ENCODE peak calls at places on chromosomes 2 and 18, in eight cellular contexts. U is endothelial cell of umbilical vein, L is tibial nerve, E is right lobe of liver, I is uterus, O is sigmoid colon, N is HCT116, S is vagina. Z is an unnamed sample.
A peak's percentile ranks its signal among the peaks of the same experiment; 100 is the strongest.

GRCh38 chr18:51028201-51028805 is 1.7 kb upstream of the SMAD4 start:
- DNase-seq in U (no peak), L (no peak), E (no peak), I (no peak), O (no peak), N (peak; percentile 16), S (no peak), Z (no peak)

GRCh38 chr2:27638023-27638637 is 9.3 kb downstream of the GPN1 start:
- DNase-seq in U (no peak), L (no peak), E (no peak), I (no peak), O (no peak), N (no peak), S (no peak), Z (no peak)

GRCh38 chr2:197258580-197258979 is 52.0 kb downstream of the ANKRD44 start:
- DNase-seq in U (no peak), L (no peak), E (no peak), I (no peak), O (no peak), N (no peak), S (no peak), Z (no peak)

GRCh38 chr2:86225581-86225980 is 26.3 kb downstream of the MRPL35 start:
- DNase-seq in U (peak; percentile 76), L (no peak), E (no peak), I (peak; percentile 55), O (peak; percentile 92), N (no peak), S (no peak), Z (no peak)

GRCh38 chr2:127577208-127577475 is 41.7 kb downstream of the MYO7B start:
- DNase-seq in U (no peak), L (no peak), E (no peak), I (no peak), O (no peak), N (no peak), S (no peak), Z (no peak)

GRCh38 chr2:170073288-170073687 is 104.7 kb upstream of the MYO3B start:
- DNase-seq in U (peak; percentile 96), L (peak; percentile 65), E (peak; percentile 48), I (peak; percentile 20), O (peak; percentile 71), N (no peak), S (no peak), Z (no peak)

GRCh38 chr18:32096936-32097335 is 5.3 kb downstream of the RNF138 start:
- DNase-seq in U (no peak), L (no peak), E (no peak), I (no peak), O (no peak), N (no peak), S (no peak), Z (no peak)

GRCh38 chr2:136436921-136437320 is 319.0 kb upstream of the CXCR4 start:
- DNase-seq in U (no peak), L (no peak), E (no peak), I (no peak), O (no peak), N (no peak), S (no peak), Z (no peak)

GRCh38 chr2:60070166-60070565 is 483.3 kb downstream of the BCL11A start:
- DNase-seq in U (no peak), L (no peak), E (no peak), I (no peak), O (no peak), N (no peak), S (peak; percentile 44), Z (no peak)
- TF ChIP-seq POLR2A in U (no peak), L (no peak), E (no peak), I (no peak), O (no peak), N (no peak), S (no peak), Z (no peak)

DNA sequence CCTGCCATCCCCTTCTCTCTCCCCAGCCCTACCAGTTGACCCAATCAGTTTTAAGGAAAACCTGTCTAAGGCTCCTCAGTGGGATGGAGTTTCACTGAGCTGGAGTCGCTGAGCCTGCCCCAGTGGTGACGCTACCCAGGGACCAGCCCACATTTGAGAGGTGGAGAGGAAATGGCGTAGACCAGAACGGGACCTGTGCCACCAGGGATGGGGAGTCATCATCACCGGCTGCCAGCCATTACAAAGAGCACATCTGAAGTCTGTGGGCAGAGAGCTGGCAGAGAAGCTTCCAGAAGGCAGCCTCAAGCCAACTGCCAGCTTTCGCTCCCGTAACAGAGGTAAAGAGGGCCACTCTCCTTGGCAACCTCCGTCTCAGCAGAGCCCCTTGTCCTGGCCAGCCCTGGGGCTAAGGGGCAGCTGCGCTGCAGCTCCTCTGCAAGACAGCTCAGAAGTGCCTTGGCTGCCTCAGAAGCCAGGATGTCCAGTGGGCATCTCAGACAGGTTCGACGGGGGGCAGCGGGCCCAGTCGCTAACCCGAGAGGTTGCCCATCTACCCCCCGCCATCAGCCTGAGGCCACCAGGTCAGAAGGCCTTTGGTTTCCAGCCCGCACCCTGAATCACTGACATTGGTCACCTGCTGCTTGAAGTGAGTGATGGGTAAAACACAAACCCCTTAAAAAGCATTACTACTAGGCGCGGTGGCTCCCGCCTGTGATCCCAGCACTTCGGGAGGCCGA is 15.4 kb downstream of the SDC1 start:
- DNase-seq in U (no peak), L (no peak), E (peak; percentile 92), I (no peak), O (no peak), N (no peak), S (no peak), Z (no peak)
- TF ChIP-seq POLR2A in U (no peak), L (no peak), E (peak; percentile 90), I (no peak), O (no peak), N (no peak), S (no peak), Z (no peak)

DNA sequence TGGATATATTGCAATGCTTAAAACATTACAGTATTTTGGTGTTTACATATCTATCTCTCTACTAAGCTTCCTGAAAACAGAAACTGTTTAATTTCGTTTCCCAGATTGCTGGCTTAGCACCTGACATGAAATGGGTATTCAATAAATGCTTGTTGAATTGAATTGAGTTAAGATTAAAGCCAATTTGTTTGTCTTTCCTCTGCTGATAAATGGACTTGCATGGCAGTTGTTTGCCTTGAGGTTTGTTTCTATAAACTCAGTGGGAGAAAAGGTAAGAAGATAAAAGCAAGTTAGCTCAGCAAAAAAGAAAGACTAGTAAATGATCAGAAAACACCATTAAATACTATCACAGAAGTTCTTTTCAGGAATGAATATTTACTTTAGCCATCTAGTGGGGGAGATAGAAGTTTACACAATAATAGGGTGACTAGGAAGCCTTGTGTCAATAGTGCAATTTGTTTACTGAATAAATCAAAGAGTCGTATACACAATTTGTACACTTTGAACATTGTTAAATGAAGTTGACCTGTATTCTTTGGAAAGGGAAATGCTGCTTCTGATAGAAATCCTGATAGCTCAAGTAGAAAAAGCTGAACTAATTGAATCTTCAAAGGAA is 754.5 kb upstream of the FAM98A start:
- DNase-seq in U (no peak), L (no peak), E (no peak), I (no peak), O (no peak), N (no peak), S (no peak), Z (no peak)
- TF ChIP-seq POLR2A in U (no peak), L (no peak), E (no peak), I (no peak), O (no peak), N (no peak), S (no peak), Z (no peak)

DNA sequence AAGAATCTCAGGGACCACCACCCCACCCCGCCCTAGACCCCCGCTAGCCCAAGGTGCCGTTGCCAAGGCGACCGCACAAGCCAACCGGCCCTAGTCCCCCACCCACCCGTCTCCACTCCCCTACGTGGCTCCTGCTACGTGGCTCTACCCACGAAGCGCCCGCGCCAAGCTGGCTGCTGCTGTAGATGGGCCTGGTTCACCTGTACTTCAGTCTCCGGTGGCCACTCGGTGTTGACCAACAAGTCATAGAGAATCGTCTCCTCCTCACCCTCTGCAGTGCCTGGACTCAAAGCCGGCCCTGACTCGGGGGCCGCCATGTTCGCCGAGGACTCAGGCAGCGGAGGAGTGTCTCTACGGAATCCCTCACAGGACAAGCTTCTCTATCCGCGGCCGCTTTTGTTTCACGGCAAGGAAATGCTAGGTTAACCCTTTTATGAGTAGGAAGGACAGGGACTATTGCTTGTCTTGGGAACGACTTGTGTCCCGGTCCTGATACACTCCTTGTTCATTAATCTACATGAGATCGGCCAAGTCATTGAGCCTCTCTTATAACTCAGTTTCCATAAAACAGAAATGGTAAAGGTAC is at the start of gene NBAS:
- DNase-seq in U (peak; percentile 89), L (peak; percentile 87), E (peak; percentile 90), I (peak; percentile 81), O (peak; percentile 92), N (peak; percentile 64), S (peak; percentile 91), Z (peak; percentile 53)
- TF ChIP-seq POLR2A in U (peak; percentile 76), L (no peak), E (peak; percentile 30), I (no peak), O (no peak), N (peak; percentile 32), S (no peak), Z (peak; percentile 71)

DNA sequence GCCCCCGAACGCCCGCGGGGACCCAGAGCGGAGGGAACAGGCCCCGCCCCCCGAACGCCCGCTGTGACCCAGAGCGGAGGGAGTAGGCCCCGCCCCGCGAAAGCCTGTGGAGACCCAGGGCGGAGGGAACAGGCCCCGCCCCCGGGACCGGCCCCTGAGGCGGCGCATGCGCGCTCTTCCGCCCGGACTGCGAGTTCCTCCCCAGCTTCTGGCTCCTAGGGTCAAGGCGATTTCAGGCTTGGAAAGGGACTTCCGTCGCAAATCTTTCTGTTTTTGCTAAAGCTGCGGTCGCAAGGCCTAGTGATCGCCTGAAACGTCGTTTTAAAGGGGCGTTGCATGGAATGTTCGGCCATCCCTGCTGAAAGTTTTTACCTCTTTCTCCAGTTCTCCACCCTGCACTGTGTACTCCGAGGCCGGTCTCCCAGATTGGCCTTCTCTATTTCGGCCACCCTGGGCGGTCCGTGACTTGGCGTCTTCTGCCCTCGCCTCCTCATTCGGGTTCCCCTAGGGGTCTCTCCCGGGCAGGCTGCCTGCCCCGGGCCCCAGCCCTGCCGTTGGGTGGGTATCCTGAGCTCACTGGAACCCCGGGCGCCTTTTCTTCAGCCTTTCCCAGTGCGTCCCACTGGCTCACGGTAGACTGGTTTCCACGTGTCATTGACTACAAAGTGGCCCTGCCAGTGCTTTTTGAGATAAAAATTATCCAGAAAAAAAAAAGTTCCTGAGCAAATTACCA is 372 bp upstream of the WDSUB1 start:
- DNase-seq in U (peak; percentile 96), L (peak; percentile 93), E (peak; percentile 100), I (peak; percentile 98), O (peak; percentile 98), N (peak; percentile 87), S (peak; percentile 94), Z (peak; percentile 94)
- TF ChIP-seq POLR2A in U (peak; percentile 96), L (peak; percentile 40), E (peak; percentile 68), I (peak; percentile 65), O (peak; percentile 63), N (peak; percentile 75), S (peak; percentile 68), Z (peak; percentile 63)

GRCh38 chr2:130826419-130826818 is 10.3 kb upstream of the ARHGEF4 start:
- DNase-seq in U (no peak), L (no peak), E (no peak), I (no peak), O (no peak), N (no peak), S (no peak), Z (no peak)
- TF ChIP-seq POLR2A in U (no peak), L (no peak), E (no peak), I (no peak), O (no peak), N (no peak), S (no peak), Z (no peak)